ENCODE peak calls at places on chromosomes 1 and 21, in six cellular contexts. One of them, this sample, is unnamed.

GRCh38 chr1:46735708-46736324 is 16.9 kb upstream of the EFCAB14 start:
- DNase-seq in fibroblast of the aortic adventitia: peak
- DNase-seq in fibroblast of lung: peak
- DNase-seq in endodermal cell: peak
- DNase-seq in choroid plexus epithelial cell: peak
- DNase-seq in dorsolateral prefrontal cortex: no peak
- DNase-seq in this sample: peak

GRCh38 chr1:7948950-7949349 is 8.3 kb upstream of the TNFRSF9 start:
- DNase-seq in endodermal cell: no peak
- DNase-seq in dorsolateral prefrontal cortex: no peak
- DNase-seq in fibroblast of the aortic adventitia: peak
- DNase-seq in fibroblast of lung: peak
- DNase-seq in choroid plexus epithelial cell: peak
- DNase-seq in this sample: peak

GRCh38 chr1:48596036-48596435 is 124.0 kb upstream of the SPATA6 start:
- DNase-seq in dorsolateral prefrontal cortex: no peak
- DNase-seq in choroid plexus epithelial cell: peak
- DNase-seq in fibroblast of lung: peak
- DNase-seq in fibroblast of the aortic adventitia: no peak
- DNase-seq in endodermal cell: peak
- DNase-seq in this sample: no peak

GRCh38 chr1:111251570-111251969 is 24.1 kb downstream of the CHI3L2 start:
- DNase-seq in choroid plexus epithelial cell: no peak
- DNase-seq in endodermal cell: no peak
- DNase-seq in fibroblast of the aortic adventitia: no peak
- DNase-seq in dorsolateral prefrontal cortex: no peak
- DNase-seq in fibroblast of lung: no peak
- DNase-seq in this sample: no peak

GRCh38 chr1:118960567-118961136 is 27.5 kb downstream of the TBX15 start:
- DNase-seq in fibroblast of the aortic adventitia: peak
- DNase-seq in fibroblast of lung: peak
- DNase-seq in endodermal cell: no peak
- DNase-seq in choroid plexus epithelial cell: peak
- DNase-seq in dorsolateral prefrontal cortex: no peak
- DNase-seq in this sample: peak

GRCh38 chr1:155062702-155063411 is 683 bp upstream of the EFNA4 start:
- DNase-seq in choroid plexus epithelial cell: peak
- DNase-seq in dorsolateral prefrontal cortex: no peak
- DNase-seq in fibroblast of the aortic adventitia: no peak
- DNase-seq in endodermal cell: peak
- DNase-seq in fibroblast of lung: peak
- DNase-seq in this sample: peak

GRCh38 chr1:111690306-111690617 is 48.9 kb downstream of the INKA2 start:
- DNase-seq in fibroblast of lung: peak
- DNase-seq in choroid plexus epithelial cell: peak
- DNase-seq in dorsolateral prefrontal cortex: no peak
- DNase-seq in fibroblast of the aortic adventitia: peak
- DNase-seq in endodermal cell: no peak
- DNase-seq in this sample: peak

GRCh38 chr21:38784458-38785266 is 21.1 kb upstream of the ETS2 start:
- DNase-seq in endodermal cell: no peak
- DNase-seq in dorsolateral prefrontal cortex: no peak
- DNase-seq in fibroblast of lung: no peak
- DNase-seq in choroid plexus epithelial cell: no peak
- DNase-seq in fibroblast of the aortic adventitia: no peak
- DNase-seq in this sample: no peak

GRCh38 chr1:113904292-113904673 is 316 bp downstream of the AP4B1 start:
- DNase-seq in endodermal cell: peak
- DNase-seq in fibroblast of the aortic adventitia: no peak
- DNase-seq in fibroblast of lung: no peak
- DNase-seq in choroid plexus epithelial cell: no peak
- DNase-seq in dorsolateral prefrontal cortex: no peak
- DNase-seq in this sample: no peak

GRCh38 chr1:154386643-154387352 is 18.3 kb upstream of the IL6R start:
- DNase-seq in choroid plexus epithelial cell: no peak
- DNase-seq in dorsolateral prefrontal cortex: no peak
- DNase-seq in fibroblast of lung: no peak
- DNase-seq in endodermal cell: no peak
- DNase-seq in fibroblast of the aortic adventitia: no peak
- DNase-seq in this sample: no peak

GRCh38 chr1:211259596-211260126 is 495 bp downstream of the RCOR3 start:
- DNase-seq in choroid plexus epithelial cell: peak
- DNase-seq in dorsolateral prefrontal cortex: peak
- DNase-seq in endodermal cell: no peak
- DNase-seq in fibroblast of lung: no peak
- DNase-seq in fibroblast of the aortic adventitia: no peak
- DNase-seq in this sample: peak

GRCh38 chr1:31531177-31532000 is 44.9 kb upstream of the TINAGL1 start:
- DNase-seq in choroid plexus epithelial cell: peak
- DNase-seq in fibroblast of lung: peak
- DNase-seq in endodermal cell: no peak
- DNase-seq in fibroblast of the aortic adventitia: peak
- DNase-seq in dorsolateral prefrontal cortex: no peak
- DNase-seq in this sample: peak

GRCh38 chr1:189220750-189221149 is 1256.9 kb downstream of the BRINP3 start:
- DNase-seq in endodermal cell: no peak
- DNase-seq in choroid plexus epithelial cell: peak
- DNase-seq in fibroblast of lung: no peak
- DNase-seq in dorsolateral prefrontal cortex: no peak
- DNase-seq in fibroblast of the aortic adventitia: no peak
- DNase-seq in this sample: no peak

GRCh38 chr1:243686149-243686548 is 163.9 kb downstream of the AKT3 start:
- DNase-seq in fibroblast of lung: peak
- DNase-seq in choroid plexus epithelial cell: peak
- DNase-seq in endodermal cell: no peak
- DNase-seq in fibroblast of the aortic adventitia: peak
- DNase-seq in dorsolateral prefrontal cortex: no peak
- DNase-seq in this sample: no peak

GRCh38 chr1:21323091-21323490 is 32.8 kb upstream of the ECE1 start:
- DNase-seq in endodermal cell: peak
- DNase-seq in dorsolateral prefrontal cortex: no peak
- DNase-seq in choroid plexus epithelial cell: peak
- DNase-seq in fibroblast of the aortic adventitia: peak
- DNase-seq in fibroblast of lung: peak
- DNase-seq in this sample: peak
- H3K4me3 ChIP-seq in endodermal cell: no peak
- H3K4me3 ChIP-seq in dorsolateral prefrontal cortex: no peak
- H3K4me3 ChIP-seq in choroid plexus epithelial cell: no peak
- H3K4me3 ChIP-seq in fibroblast of the aortic adventitia: no peak
- H3K4me3 ChIP-seq in fibroblast of lung: no peak
- H3K4me3 ChIP-seq in this sample: no peak

GRCh38 chr1:13949571-13949970 is 249.6 kb downstream of the PRDM2 start:
- DNase-seq in dorsolateral prefrontal cortex: no peak
- DNase-seq in choroid plexus epithelial cell: no peak
- DNase-seq in endodermal cell: no peak
- DNase-seq in fibroblast of lung: no peak
- DNase-seq in fibroblast of the aortic adventitia: no peak
- DNase-seq in this sample: no peak

GRCh38 chr1:13951793-13952751 is 252.1 kb downstream of the PRDM2 start:
- DNase-seq in endodermal cell: no peak
- DNase-seq in fibroblast of the aortic adventitia: no peak
- DNase-seq in fibroblast of lung: no peak
- DNase-seq in choroid plexus epithelial cell: no peak
- DNase-seq in dorsolateral prefrontal cortex: no peak
- DNase-seq in this sample: peak

GRCh38 chr1:13948396-13948795 is 248.4 kb downstream of the PRDM2 start:
- DNase-seq in choroid plexus epithelial cell: no peak
- DNase-seq in fibroblast of the aortic adventitia: no peak
- DNase-seq in fibroblast of lung: no peak
- DNase-seq in dorsolateral prefrontal cortex: no peak
- DNase-seq in endodermal cell: no peak
- DNase-seq in this sample: no peak

GRCh38 chr1:13948851-13949490 is 249.0 kb downstream of the PRDM2 start:
- DNase-seq in endodermal cell: no peak
- DNase-seq in fibroblast of the aortic adventitia: peak
- DNase-seq in fibroblast of lung: no peak
- DNase-seq in choroid plexus epithelial cell: peak
- DNase-seq in dorsolateral prefrontal cortex: no peak
- DNase-seq in this sample: peak

DNA sequence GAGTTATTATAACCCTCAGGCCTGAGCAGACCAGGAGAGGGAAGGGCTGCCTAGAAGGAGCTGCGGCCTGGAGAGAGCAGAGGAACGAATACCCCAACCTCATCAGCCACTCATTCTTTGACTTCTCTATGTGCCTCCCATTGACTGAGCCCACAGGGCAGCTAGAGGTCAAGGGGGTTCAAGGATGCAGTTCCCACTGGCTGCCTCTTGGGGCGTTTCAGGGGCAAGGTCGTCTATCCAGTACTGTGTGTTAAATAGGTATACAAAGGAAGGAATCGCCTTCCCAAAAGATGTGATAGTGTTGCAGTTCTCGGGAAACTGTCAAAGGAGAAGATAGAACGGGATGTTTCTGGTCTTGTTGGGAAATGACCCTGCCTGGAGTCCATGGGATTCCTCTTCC is 250.6 kb downstream of the PRDM2 start:
- DNase-seq in dorsolateral prefrontal cortex: no peak
- DNase-seq in endodermal cell: peak
- DNase-seq in fibroblast of lung: no peak
- DNase-seq in choroid plexus epithelial cell: no peak
- DNase-seq in fibroblast of the aortic adventitia: no peak
- DNase-seq in this sample: no peak
- TF ChIP-seq CTCF in dorsolateral prefrontal cortex: no peak
- TF ChIP-seq CTCF in endodermal cell: peak
- TF ChIP-seq CTCF in fibroblast of lung: no peak
- TF ChIP-seq CTCF in choroid plexus epithelial cell: peak
- TF ChIP-seq CTCF in fibroblast of the aortic adventitia: peak
- TF ChIP-seq CTCF in this sample: no peak

DNA sequence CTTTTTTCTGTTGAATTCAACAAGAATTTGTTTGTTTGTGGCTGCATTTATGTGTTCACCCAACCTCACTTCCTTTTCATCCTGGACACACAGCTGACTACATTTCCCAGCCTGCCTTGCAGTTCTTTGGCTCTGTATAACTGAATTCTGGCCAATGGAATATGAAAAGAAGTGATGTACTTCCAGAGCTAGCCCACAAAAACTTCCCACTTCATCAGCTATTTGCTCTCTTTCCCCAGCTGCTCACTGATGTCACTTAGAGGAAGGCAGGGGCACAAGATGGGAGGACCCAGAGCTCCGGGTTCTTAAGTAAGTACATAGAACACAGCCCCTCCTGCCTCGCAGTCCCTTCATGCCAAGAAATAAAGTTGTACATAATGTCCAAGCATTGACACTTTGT is 235.0 kb upstream of the FGGY start:
- DNase-seq in dorsolateral prefrontal cortex: peak
- DNase-seq in choroid plexus epithelial cell: peak
- DNase-seq in fibroblast of lung: peak
- DNase-seq in fibroblast of the aortic adventitia: peak
- DNase-seq in endodermal cell: no peak
- DNase-seq in this sample: peak
- H3K4me3 ChIP-seq in dorsolateral prefrontal cortex: peak
- H3K4me3 ChIP-seq in choroid plexus epithelial cell: peak
- H3K4me3 ChIP-seq in fibroblast of lung: peak
- H3K4me3 ChIP-seq in fibroblast of the aortic adventitia: peak
- H3K4me3 ChIP-seq in endodermal cell: no peak
- H3K4me3 ChIP-seq in this sample: peak

DNA sequence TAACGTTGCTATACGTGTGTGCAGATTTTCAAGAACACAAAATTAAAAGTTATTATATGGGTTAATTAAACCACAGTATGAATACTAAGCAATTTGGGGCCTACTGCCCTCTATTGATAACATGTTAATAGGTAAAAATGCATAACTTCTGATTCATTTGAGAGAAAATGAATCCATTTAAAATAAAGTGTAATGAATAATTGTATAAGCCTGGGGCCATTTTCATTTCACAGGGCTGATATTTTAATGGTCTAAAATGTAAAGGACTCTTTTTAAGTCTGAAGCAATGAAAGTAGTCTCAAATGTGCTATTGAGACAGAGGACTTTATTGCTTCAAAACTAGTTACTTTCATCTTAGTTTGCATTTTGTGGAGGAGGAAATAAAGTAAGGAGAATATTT is 155.4 kb downstream of the TLR5 start:
- DNase-seq in dorsolateral prefrontal cortex: no peak
- DNase-seq in fibroblast of the aortic adventitia: no peak
- DNase-seq in fibroblast of lung: no peak
- DNase-seq in endodermal cell: no peak
- DNase-seq in choroid plexus epithelial cell: no peak
- DNase-seq in this sample: no peak
- TF ChIP-seq CTCF in dorsolateral prefrontal cortex: no peak
- TF ChIP-seq CTCF in fibroblast of the aortic adventitia: no peak
- TF ChIP-seq CTCF in fibroblast of lung: peak
- TF ChIP-seq CTCF in endodermal cell: no peak
- TF ChIP-seq CTCF in choroid plexus epithelial cell: peak
- TF ChIP-seq CTCF in this sample: no peak

GRCh38 chr21:45412909-45413581 is 8.1 kb downstream of the COL18A1 start:
- DNase-seq in fibroblast of the aortic adventitia: no peak
- DNase-seq in endodermal cell: peak
- DNase-seq in fibroblast of lung: no peak
- DNase-seq in choroid plexus epithelial cell: no peak
- DNase-seq in dorsolateral prefrontal cortex: no peak
- DNase-seq in this sample: no peak
- H3K4me3 ChIP-seq in fibroblast of the aortic adventitia: no peak
- H3K4me3 ChIP-seq in endodermal cell: no peak
- H3K4me3 ChIP-seq in fibroblast of lung: no peak
- H3K4me3 ChIP-seq in choroid plexus epithelial cell: no peak
- H3K4me3 ChIP-seq in dorsolateral prefrontal cortex: no peak
- H3K4me3 ChIP-seq in this sample: no peak

GRCh38 chr1:23720256-23720995 is 22.8 kb upstream of the ELOA start:
- DNase-seq in fibroblast of the aortic adventitia: no peak
- DNase-seq in choroid plexus epithelial cell: peak
- DNase-seq in fibroblast of lung: no peak
- DNase-seq in endodermal cell: no peak
- DNase-seq in dorsolateral prefrontal cortex: no peak
- DNase-seq in this sample: peak
- TF ChIP-seq CTCF in fibroblast of the aortic adventitia: no peak
- TF ChIP-seq CTCF in choroid plexus epithelial cell: no peak
- TF ChIP-seq CTCF in fibroblast of lung: no peak
- TF ChIP-seq CTCF in endodermal cell: no peak
- TF ChIP-seq CTCF in dorsolateral prefrontal cortex: no peak
- TF ChIP-seq CTCF in this sample: no peak

This sample was measured in foreskin fibroblast.